ENCODE peak calls at places on chromosomes 12 and 14, in six cellular contexts. Q is naive thymus-derived CD4-positive, alpha-beta T cell; I is GM10248; Y is mucosa of gallbladder; V is retina; M is NT2/D1. E is an unnamed sample.

GRCh38 chr12:119432935-119433334 is 98.4 kb downstream of the CCDC60 start:
- DNase-seq in Q (no peak), I (no peak), Y (no peak), V (no peak), M (no peak), E (no peak)

GRCh38 chr12:124093297-124093696 is 120.3 kb downstream of the ZNF664 start:
- DNase-seq in Q (no peak), I (no peak), Y (no peak), V (no peak), M (no peak), E (no peak)

GRCh38 chr12:118463677-118464076 is 87.3 kb downstream of the SUDS3 start:
- DNase-seq in Q (no peak), I (no peak), Y (no peak), V (no peak), M (no peak), E (no peak)

GRCh38 chr12:6158263-6158662 is 33.8 kb upstream of the VWF start:
- DNase-seq in Q (no peak), I (no peak), Y (no peak), V (no peak), M (no peak), E (no peak)

GRCh38 chr12:50642035-50642451 is 121.9 kb upstream of the ATF1 start:
- DNase-seq in Q (no peak), I (no peak), Y (no peak), V (no peak), M (no peak), E (no peak)

GRCh38 chr14:20539906-20540305 is 20.9 kb downstream of the RNASE9 start:
- DNase-seq in Q (no peak), I (no peak), Y (no peak), V (no peak), M (no peak), E (no peak)

GRCh38 chr14:39241637-39242036 is 7.9 kb downstream of the MIA2 start:
- DNase-seq in Q (no peak), I (no peak), Y (no peak), V (no peak), M (no peak), E (no peak)

GRCh38 chr12:52442600-52443061 is 8.5 kb upstream of the KRT75 start:
- DNase-seq in Q (no peak), I (no peak), Y (peak), V (no peak), M (peak), E (no peak)

GRCh38 chr14:38646391-38646790 is 390.5 kb upstream of the CLEC14A start:
- DNase-seq in Q (no peak), I (no peak), Y (no peak), V (no peak), M (no peak), E (no peak)

GRCh38 chr14:86035882-86036281 is 505.9 kb downstream of the FLRT2 start:
- DNase-seq in Q (no peak), I (peak), Y (no peak), V (no peak), M (no peak), E (peak)

GRCh38 chr12:132218915-132219314 is 74.7 kb downstream of the NOC4L start:
- DNase-seq in Q (peak), I (peak), Y (no peak), V (no peak), M (peak), E (peak)

GRCh38 chr12:108082506-108082905 is 46.6 kb upstream of the WSCD2 start:
- DNase-seq in Q (no peak), I (no peak), Y (no peak), V (no peak), M (no peak), E (no peak)

GRCh38 chr12:113997365-113997764 is 31.2 kb upstream of the RBM19 start:
- DNase-seq in Q (no peak), I (peak), Y (no peak), V (no peak), M (no peak), E (peak)

GRCh38 chr12:292186-292585 is 29.6 kb upstream of the SLC6A13 start:
- DNase-seq in Q (no peak), I (no peak), Y (no peak), V (no peak), M (no peak), E (no peak)

GRCh38 chr12:6229224-6229748 is 29.1 kb downstream of the CD9 start:
- DNase-seq in Q (no peak), I (no peak), Y (no peak), V (no peak), M (no peak), E (no peak)

GRCh38 chr12:32265920-32266319 is 133.4 kb upstream of the FGD4 start:
- DNase-seq in Q (no peak), I (peak), Y (no peak), V (no peak), M (no peak), E (no peak)

GRCh38 chr14:66709292-66709691 is 201.3 kb downstream of the GPHN start:
- DNase-seq in Q (no peak), I (no peak), Y (no peak), V (no peak), M (no peak), E (no peak)

E was measured in GM20000.